ENCODE peak calls at places on chromosomes 16 and 17, in eight cellular contexts. One of them, this sample, is unnamed. For H3K27me3, the result is how much of the 10 kb centered on the place peaks cover.

GRCh38 chr17:62781356-62781755 is 26.8 kb downstream of the MARCHF10 start:
- DNase-seq in prostate gland: no peak
- DNase-seq in esophagus muscularis mucosa: no peak
- DNase-seq in stomach: no peak
- DNase-seq in breast epithelium: no peak
- DNase-seq in spleen: no peak
- DNase-seq in SK-N-SH: no peak
- DNase-seq in transverse colon: no peak
- DNase-seq in this sample: no peak

GRCh38 chr16:57041182-57042156 is 50.9 kb upstream of the CPNE2 start:
- DNase-seq in prostate gland: no peak
- DNase-seq in stomach: peak
- DNase-seq in esophagus muscularis mucosa: no peak
- DNase-seq in SK-N-SH: no peak
- DNase-seq in transverse colon: peak
- DNase-seq in breast epithelium: no peak
- DNase-seq in spleen: peak
- DNase-seq in this sample: no peak

GRCh38 chr16:67451061-67451703 is 20.3 kb downstream of the HSD11B2 start:
- DNase-seq in spleen: no peak
- DNase-seq in stomach: no peak
- DNase-seq in breast epithelium: no peak
- DNase-seq in transverse colon: no peak
- DNase-seq in esophagus muscularis mucosa: no peak
- DNase-seq in SK-N-SH: no peak
- DNase-seq in prostate gland: no peak
- DNase-seq in this sample: no peak

GRCh38 chr16:86120201-86120981 is 221.4 kb downstream of the IRF8 start:
- DNase-seq in spleen: no peak
- DNase-seq in transverse colon: no peak
- DNase-seq in prostate gland: no peak
- DNase-seq in esophagus muscularis mucosa: no peak
- DNase-seq in breast epithelium: no peak
- DNase-seq in SK-N-SH: no peak
- DNase-seq in stomach: no peak
- DNase-seq in this sample: no peak

GRCh38 chr16:17360810-17361209 is 110.0 kb downstream of the XYLT1 start:
- DNase-seq in prostate gland: no peak
- DNase-seq in transverse colon: no peak
- DNase-seq in spleen: peak
- DNase-seq in stomach: no peak
- DNase-seq in SK-N-SH: no peak
- DNase-seq in breast epithelium: no peak
- DNase-seq in esophagus muscularis mucosa: no peak
- DNase-seq in this sample: no peak

GRCh38 chr17:66417300-66417719 is 114.9 kb downstream of the PRKCA start:
- DNase-seq in SK-N-SH: no peak
- DNase-seq in stomach: no peak
- DNase-seq in breast epithelium: no peak
- DNase-seq in transverse colon: no peak
- DNase-seq in esophagus muscularis mucosa: no peak
- DNase-seq in spleen: no peak
- DNase-seq in prostate gland: peak
- DNase-seq in this sample: no peak

GRCh38 chr16:85686912-85687591 is 1.7 kb downstream of the GINS2 start:
- DNase-seq in spleen: peak
- DNase-seq in prostate gland: no peak
- DNase-seq in esophagus muscularis mucosa: no peak
- DNase-seq in breast epithelium: no peak
- DNase-seq in stomach: no peak
- DNase-seq in transverse colon: peak
- DNase-seq in SK-N-SH: no peak
- DNase-seq in this sample: no peak

GRCh38 chr17:64155751-64156544 is 26.0 kb upstream of the ERN1 start:
- DNase-seq in breast epithelium: peak
- DNase-seq in prostate gland: peak
- DNase-seq in stomach: peak
- DNase-seq in spleen: peak
- DNase-seq in SK-N-SH: no peak
- DNase-seq in transverse colon: peak
- DNase-seq in esophagus muscularis mucosa: no peak
- DNase-seq in this sample: no peak

GRCh38 chr17:80870401-80870800 is 121.2 kb upstream of the CHMP6 start:
- DNase-seq in prostate gland: no peak
- DNase-seq in esophagus muscularis mucosa: no peak
- DNase-seq in transverse colon: no peak
- DNase-seq in stomach: no peak
- DNase-seq in SK-N-SH: no peak
- DNase-seq in spleen: peak
- DNase-seq in breast epithelium: no peak
- DNase-seq in this sample: no peak

GRCh38 chr16:23950291-23950894 is 114.6 kb downstream of the PRKCB start:
- DNase-seq in esophagus muscularis mucosa: no peak
- DNase-seq in prostate gland: no peak
- DNase-seq in transverse colon: no peak
- DNase-seq in stomach: no peak
- DNase-seq in spleen: no peak
- DNase-seq in breast epithelium: no peak
- DNase-seq in SK-N-SH: no peak
- DNase-seq in this sample: no peak

GRCh38 chr17:67810464-67810863 is 14.8 kb upstream of the BPTF start:
- DNase-seq in breast epithelium: no peak
- DNase-seq in SK-N-SH: no peak
- DNase-seq in esophagus muscularis mucosa: no peak
- DNase-seq in transverse colon: no peak
- DNase-seq in spleen: no peak
- DNase-seq in stomach: no peak
- DNase-seq in prostate gland: no peak
- DNase-seq in this sample: no peak

GRCh38 chr16:72061564-72061963 is 1.5 kb upstream of the HPR start:
- DNase-seq in stomach: no peak
- DNase-seq in prostate gland: no peak
- DNase-seq in spleen: no peak
- DNase-seq in esophagus muscularis mucosa: no peak
- DNase-seq in SK-N-SH: no peak
- DNase-seq in breast epithelium: no peak
- DNase-seq in transverse colon: no peak
- DNase-seq in this sample: no peak

GRCh38 chr16:86222541-86222940 is 287.8 kb upstream of the FOXF1 start:
- DNase-seq in prostate gland: no peak
- DNase-seq in breast epithelium: no peak
- DNase-seq in esophagus muscularis mucosa: no peak
- DNase-seq in transverse colon: no peak
- DNase-seq in stomach: peak
- DNase-seq in SK-N-SH: no peak
- DNase-seq in spleen: peak
- DNase-seq in this sample: peak

GRCh38 chr17:17818088-17818526 is 18.7 kb downstream of the SREBF1 start:
- DNase-seq in breast epithelium: no peak
- DNase-seq in esophagus muscularis mucosa: no peak
- DNase-seq in stomach: no peak
- DNase-seq in spleen: no peak
- DNase-seq in SK-N-SH: peak
- DNase-seq in prostate gland: peak
- DNase-seq in transverse colon: no peak
- DNase-seq in this sample: no peak

GRCh38 chr16:1612320-1613111 is at the start of gene CRAMP1:
- DNase-seq in spleen: no peak
- DNase-seq in SK-N-SH: peak
- DNase-seq in transverse colon: peak
- DNase-seq in prostate gland: no peak
- DNase-seq in stomach: no peak
- DNase-seq in esophagus muscularis mucosa: no peak
- DNase-seq in breast epithelium: no peak
- DNase-seq in this sample: peak

GRCh38 chr16:26316683-26317464 is 625.1 kb downstream of the HS3ST4 start:
- DNase-seq in breast epithelium: no peak
- DNase-seq in esophagus muscularis mucosa: no peak
- DNase-seq in transverse colon: no peak
- DNase-seq in SK-N-SH: no peak
- DNase-seq in stomach: no peak
- DNase-seq in spleen: no peak
- DNase-seq in prostate gland: no peak
- DNase-seq in this sample: no peak

GRCh38 chr17:42329025-42329976 is 41.0 kb downstream of the STAT5A start:
- DNase-seq in SK-N-SH: no peak
- DNase-seq in transverse colon: no peak
- DNase-seq in esophagus muscularis mucosa: no peak
- DNase-seq in stomach: no peak
- DNase-seq in spleen: no peak
- DNase-seq in breast epithelium: peak
- DNase-seq in prostate gland: peak
- DNase-seq in this sample: no peak

GRCh38 chr17:42334667-42335066 is 46.4 kb downstream of the STAT5A start:
- DNase-seq in stomach: no peak
- DNase-seq in transverse colon: no peak
- DNase-seq in breast epithelium: no peak
- DNase-seq in SK-N-SH: no peak
- DNase-seq in esophagus muscularis mucosa: no peak
- DNase-seq in prostate gland: no peak
- DNase-seq in spleen: no peak
- DNase-seq in this sample: no peak

GRCh38 chr17:42337442-42337841 is 49.1 kb downstream of the STAT5A start:
- DNase-seq in transverse colon: peak
- DNase-seq in esophagus muscularis mucosa: no peak
- DNase-seq in SK-N-SH: no peak
- DNase-seq in prostate gland: no peak
- DNase-seq in stomach: no peak
- DNase-seq in breast epithelium: no peak
- DNase-seq in spleen: no peak
- DNase-seq in this sample: no peak

GRCh38 chr17:42333053-42333452 is 44.8 kb downstream of the STAT5A start:
- DNase-seq in prostate gland: no peak
- DNase-seq in transverse colon: no peak
- DNase-seq in stomach: no peak
- DNase-seq in spleen: no peak
- DNase-seq in breast epithelium: no peak
- DNase-seq in esophagus muscularis mucosa: no peak
- DNase-seq in SK-N-SH: no peak
- DNase-seq in this sample: no peak
- TF ChIP-seq POLR2AphosphoS5 in prostate gland: no peak
- TF ChIP-seq POLR2AphosphoS5 in transverse colon: no peak
- TF ChIP-seq POLR2AphosphoS5 in stomach: no peak
- TF ChIP-seq POLR2AphosphoS5 in spleen: no peak
- TF ChIP-seq POLR2AphosphoS5 in breast epithelium: no peak
- TF ChIP-seq POLR2AphosphoS5 in esophagus muscularis mucosa: no peak
- TF ChIP-seq POLR2AphosphoS5 in SK-N-SH: no peak
- TF ChIP-seq POLR2AphosphoS5 in this sample: no peak

DNA sequence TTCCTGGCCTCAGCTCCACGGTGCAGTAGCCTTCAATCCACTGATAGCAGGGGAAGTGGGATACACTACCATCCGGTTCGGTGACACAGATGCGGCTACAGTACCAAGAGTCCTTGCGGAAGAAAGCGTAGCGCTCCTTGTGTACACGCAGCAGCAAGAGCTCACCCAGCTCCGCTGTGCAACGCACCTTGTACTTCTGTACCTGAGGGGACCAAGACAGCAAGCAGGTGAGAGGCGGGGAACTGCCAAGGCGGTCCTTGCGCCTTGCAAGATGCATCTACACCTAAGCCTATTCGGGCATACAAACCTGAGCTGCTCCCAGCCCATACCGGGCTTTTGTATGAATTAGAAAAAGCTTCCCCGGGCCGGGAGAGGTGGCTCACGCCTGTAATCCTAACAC is 1.5 kb downstream of the ALOXE3 start:
- DNase-seq in SK-N-SH: no peak
- DNase-seq in stomach: no peak
- DNase-seq in breast epithelium: no peak
- DNase-seq in spleen: no peak
- DNase-seq in prostate gland: no peak
- DNase-seq in transverse colon: no peak
- DNase-seq in esophagus muscularis mucosa: no peak
- DNase-seq in this sample: no peak
- H3K27me3 ChIP-seq in SK-N-SH: under half
- H3K27me3 ChIP-seq in stomach: under half
- H3K27me3 ChIP-seq in breast epithelium: under half
- H3K27me3 ChIP-seq in spleen: under half
- H3K27me3 ChIP-seq in prostate gland: under half
- H3K27me3 ChIP-seq in transverse colon: half or more
- H3K27me3 ChIP-seq in esophagus muscularis mucosa: half or more
- H3K27me3 ChIP-seq in this sample: under half

DNA sequence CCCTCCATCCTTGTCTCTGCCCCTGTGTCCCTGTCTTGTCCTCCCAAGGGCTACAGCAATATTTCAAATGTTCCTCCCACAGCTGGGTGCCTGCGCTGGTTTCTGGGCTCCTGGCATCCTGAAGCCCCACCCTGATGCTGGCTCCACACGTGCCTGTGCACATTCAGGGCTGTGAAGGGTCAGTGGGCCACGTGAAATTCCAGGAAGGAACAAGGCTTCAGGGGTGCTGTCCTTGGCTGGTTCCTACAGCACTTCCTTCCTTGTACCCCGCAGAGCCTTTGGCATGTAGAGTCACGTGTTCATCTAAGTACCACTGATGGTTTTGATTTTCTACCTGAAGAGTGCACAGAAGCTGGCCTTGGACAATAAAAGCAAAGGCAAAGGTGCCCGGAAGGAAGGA is 57.7 kb upstream of the NLK start:
- DNase-seq in stomach: no peak
- DNase-seq in transverse colon: no peak
- DNase-seq in SK-N-SH: no peak
- DNase-seq in prostate gland: no peak
- DNase-seq in esophagus muscularis mucosa: no peak
- DNase-seq in breast epithelium: no peak
- DNase-seq in spleen: peak
- DNase-seq in this sample: no peak
- TF ChIP-seq POLR2AphosphoS5 in stomach: no peak
- TF ChIP-seq POLR2AphosphoS5 in transverse colon: no peak
- TF ChIP-seq POLR2AphosphoS5 in SK-N-SH: no peak
- TF ChIP-seq POLR2AphosphoS5 in prostate gland: no peak
- TF ChIP-seq POLR2AphosphoS5 in esophagus muscularis mucosa: peak
- TF ChIP-seq POLR2AphosphoS5 in breast epithelium: peak
- TF ChIP-seq POLR2AphosphoS5 in spleen: peak
- TF ChIP-seq POLR2AphosphoS5 in this sample: no peak

GRCh38 chr16:7624871-7625766 is 292.5 kb downstream of the RBFOX1 start:
- DNase-seq in spleen: no peak
- DNase-seq in stomach: no peak
- DNase-seq in esophagus muscularis mucosa: no peak
- DNase-seq in transverse colon: no peak
- DNase-seq in prostate gland: no peak
- DNase-seq in breast epithelium: no peak
- DNase-seq in SK-N-SH: no peak
- DNase-seq in this sample: no peak

GRCh38 chr16:7629571-7629970 is 296.9 kb downstream of the RBFOX1 start:
- DNase-seq in spleen: no peak
- DNase-seq in transverse colon: no peak
- DNase-seq in stomach: no peak
- DNase-seq in SK-N-SH: no peak
- DNase-seq in breast epithelium: no peak
- DNase-seq in esophagus muscularis mucosa: no peak
- DNase-seq in prostate gland: no peak
- DNase-seq in this sample: no peak

DNA sequence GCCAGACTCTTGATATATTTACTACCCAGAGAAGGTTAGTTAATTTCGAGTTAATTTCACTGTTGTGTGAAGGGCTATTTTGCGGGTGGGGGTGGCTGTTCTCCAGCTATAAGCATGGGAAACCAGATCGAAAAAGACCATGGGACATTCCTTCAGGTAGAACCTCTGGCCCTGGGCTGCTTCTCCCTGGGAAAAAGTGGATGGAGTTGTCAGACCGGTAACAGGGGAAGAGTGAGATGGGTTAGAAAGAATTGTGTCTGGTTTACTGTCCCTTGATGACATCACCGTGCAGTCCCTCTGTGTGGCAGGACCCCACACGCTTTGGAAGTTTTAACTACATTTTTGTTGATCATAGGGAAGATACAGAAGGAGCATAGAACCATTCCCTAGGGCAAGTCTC is 296.3 kb downstream of the RBFOX1 start:
- DNase-seq in transverse colon: no peak
- DNase-seq in SK-N-SH: no peak
- DNase-seq in breast epithelium: no peak
- DNase-seq in stomach: no peak
- DNase-seq in prostate gland: no peak
- DNase-seq in spleen: no peak
- DNase-seq in esophagus muscularis mucosa: no peak
- DNase-seq in this sample: no peak
- H3K27me3 ChIP-seq in transverse colon: under half
- H3K27me3 ChIP-seq in SK-N-SH: under half
- H3K27me3 ChIP-seq in breast epithelium: under half
- H3K27me3 ChIP-seq in stomach: under half
- H3K27me3 ChIP-seq in prostate gland: under half
- H3K27me3 ChIP-seq in spleen: under half
- H3K27me3 ChIP-seq in esophagus muscularis mucosa: under half
- H3K27me3 ChIP-seq in this sample: under half